ENCODE peak calls at places on chromosomes 5 and 9, in four cellular contexts. O is upper lobe of right lung; C is CD4-positive, alpha-beta T cell; G is cardiac muscle cell. X is an unnamed sample.

GRCh38 chr9:15142903-15143534 is 164.0 kb downstream of the TTC39B start:
- DNase-seq in O (no peak), C (no peak), G (peak), X (no peak)

GRCh38 chr5:57676228-57677098 is 193.9 kb upstream of the ACTBL2 start:
- DNase-seq in O (no peak), C (no peak), G (peak), X (no peak)

GRCh38 chr9:33939924-33940874 is 108.5 kb downstream of the UBAP2 start:
- DNase-seq in O (no peak), C (no peak), G (peak), X (no peak)

GRCh38 chr9:127854169-127854833 is at the start of gene ENG:
- DNase-seq in O (peak), C (no peak), G (peak), X (peak)

GRCh38 chr9:16869961-16870605 is 387 bp downstream of the BNC2 start:
- DNase-seq in O (peak), C (no peak), G (peak), X (peak)

GRCh38 chr5:144170276-144171024 is at the start of the genes KCTD16 and YIPF5:
- DNase-seq in O (peak), C (peak), G (peak), X (peak)

GRCh38 chr5:8683528-8683927 is 814.6 kb downstream of the MTRR start:
- DNase-seq in O (no peak), C (no peak), G (peak), X (no peak)

GRCh38 chr9:128088253-128088945 is 20.4 kb downstream of the SLC25A25 start:
- DNase-seq in O (no peak), C (no peak), G (no peak), X (no peak)

GRCh38 chr5:76041863-76042262 is 41.3 kb upstream of the SV2C start:
- DNase-seq in O (no peak), C (no peak), G (no peak), X (no peak)

GRCh38 chr5:16147179-16147900 is 32.3 kb downstream of the MARCHF11 start:
- DNase-seq in O (no peak), C (no peak), G (no peak), X (no peak)

GRCh38 chr5:27241564-27242257 is 203.3 kb upstream of the CDH9 start:
- DNase-seq in O (no peak), C (no peak), G (peak), X (no peak)

GRCh38 chr9:116002624-116003023 is 151.0 kb upstream of the PAPPA start:
- DNase-seq in O (no peak), C (no peak), G (peak), X (no peak)

GRCh38 chr5:58135571-58136335 is 324.1 kb downstream of the PLK2 start:
- DNase-seq in O (no peak), C (no peak), G (no peak), X (no peak)

GRCh38 chr9:78292026-78292425 is 4.9 kb upstream of the PSAT1 start:
- DNase-seq in O (no peak), C (no peak), G (no peak), X (no peak)

GRCh38 chr5:153476767-153477166 is 13.7 kb upstream of the GRIA1 start:
- DNase-seq in O (no peak), C (no peak), G (peak), X (no peak)
- TF ChIP-seq CTCF in O (no peak), C (no peak), G (peak), X (no peak)

DNA sequence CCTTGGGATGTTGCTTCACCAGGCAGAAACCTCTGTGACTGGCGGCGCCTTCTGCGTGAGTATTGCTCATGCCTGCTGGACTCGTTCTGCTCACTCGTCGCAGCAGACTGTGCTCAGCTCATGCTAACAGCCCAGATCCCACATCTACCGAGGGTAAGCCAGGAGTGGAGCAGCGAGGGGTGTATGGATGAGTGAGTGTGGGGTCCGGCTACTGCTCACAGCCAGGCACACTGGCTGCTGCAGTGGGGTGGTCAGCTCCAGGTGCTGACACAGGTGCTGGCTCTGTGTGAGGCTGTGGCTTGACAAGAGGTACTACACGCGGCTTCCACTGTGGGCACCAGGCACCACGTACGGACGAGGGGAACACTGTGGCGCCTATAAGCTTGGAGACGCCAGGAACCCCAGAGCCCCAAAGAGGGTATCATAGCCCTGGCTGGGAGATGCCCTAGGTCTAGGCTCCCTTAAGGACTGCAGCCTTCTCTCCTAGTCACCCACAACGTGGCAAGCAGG is 47.7 kb upstream of the CDH12 start:
- DNase-seq in O (no peak), C (no peak), G (no peak), X (no peak)
- TF ChIP-seq CTCF in O (no peak), C (no peak), G (no peak), X (no peak)

DNA sequence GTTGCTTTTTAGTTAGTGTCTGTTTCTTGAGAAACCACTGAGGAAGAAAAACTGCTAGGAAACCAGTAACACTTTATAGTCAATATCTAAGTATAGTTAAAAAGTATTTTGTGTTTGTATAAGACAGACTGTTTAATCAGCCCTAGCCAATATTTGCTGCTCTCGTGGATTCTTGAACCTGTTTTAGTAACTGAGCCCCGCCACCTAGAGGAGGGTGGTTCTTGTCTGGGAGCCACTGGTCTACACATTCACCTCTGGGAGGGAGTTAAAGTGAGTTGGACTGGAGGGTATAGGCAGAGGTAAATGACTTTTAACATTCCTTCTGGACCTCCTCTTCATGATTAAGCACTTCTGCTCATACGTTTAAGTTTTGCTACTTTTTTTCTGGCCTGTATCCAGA is 117.2 kb downstream of the SPATA31D1 start:
- DNase-seq in O (no peak), C (no peak), G (no peak), X (no peak)
- TF ChIP-seq CTCF in O (no peak), C (no peak), G (no peak), X (no peak)

GRCh38 chr9:20622330-20623020 is at the start of gene MLLT3:
- DNase-seq in O (peak), C (peak), G (peak), X (peak)
- TF ChIP-seq CTCF in O (no peak), C (no peak), G (no peak), X (no peak)

DNA sequence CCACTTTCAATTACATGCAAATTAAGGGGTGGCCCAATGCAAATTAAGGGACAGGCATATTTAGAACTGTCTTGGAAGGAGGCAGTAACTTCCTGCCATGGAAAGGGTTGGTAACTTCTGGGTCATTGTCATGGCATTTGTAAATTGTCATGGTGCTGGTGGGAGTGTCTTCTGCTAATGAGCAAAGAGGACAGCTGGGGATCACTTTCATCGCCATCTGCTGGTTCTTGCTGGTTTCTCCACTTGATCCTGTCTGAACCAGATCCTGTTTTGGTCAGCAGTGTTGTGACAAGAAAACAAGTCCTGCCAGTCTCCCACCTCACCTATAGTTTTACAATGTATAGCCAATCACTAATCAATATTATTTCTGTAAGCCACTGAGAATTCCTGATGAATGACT is 23.4 kb upstream of the UGT3A2 start:
- DNase-seq in O (no peak), C (no peak), G (peak), X (no peak)
- TF ChIP-seq CTCF in O (peak), C (no peak), G (peak), X (peak)

DNA sequence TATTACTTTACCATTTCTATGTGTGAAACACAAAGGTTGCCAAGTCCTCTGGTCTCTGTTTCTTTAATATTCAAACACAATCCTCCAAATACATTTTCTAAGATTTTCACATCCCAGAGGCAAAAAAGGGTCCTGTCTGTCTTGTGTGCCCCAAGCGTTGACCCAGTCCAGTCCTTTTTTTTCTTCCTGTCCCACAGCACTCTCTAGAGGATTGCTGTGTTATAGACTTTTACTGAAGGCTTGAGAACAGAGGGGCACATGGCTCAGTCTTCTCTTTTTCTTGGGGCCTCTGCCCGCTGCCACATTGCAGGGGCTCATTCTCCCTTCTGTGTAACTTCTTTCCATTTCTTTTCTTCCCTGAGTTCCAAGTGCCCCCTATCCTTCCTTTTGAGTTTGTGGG is 78.6 kb upstream of the SLC28A3 start:
- DNase-seq in O (no peak), C (no peak), G (peak), X (no peak)
- TF ChIP-seq CTCF in O (no peak), C (no peak), G (peak), X (peak)

GRCh38 chr9:104861406-104861805 is 66.5 kb downstream of the ABCA1 start:
- DNase-seq in O (no peak), C (no peak), G (no peak), X (no peak)
- TF ChIP-seq CTCF in O (no peak), C (no peak), G (no peak), X (no peak)

GRCh38 chr5:3852154-3852930 is 256.7 kb downstream of the IRX1 start:
- DNase-seq in O (no peak), C (no peak), G (no peak), X (no peak)
- TF ChIP-seq CTCF in O (no peak), C (no peak), G (no peak), X (no peak)